ENCODE peak calls at places on chromosomes 4 and X, in seven cellular contexts. T, N, R, F, Z, I and S are unnamed samples.

GRCh38 chrX:69503835-69504625 is at the start of gene NALF2:
- DNase-seq in T (peak), N (peak), R (peak), F (peak), Z (peak), I (peak), S (no peak)

GRCh38 chr4:72997409-72997808 is 72.1 kb downstream of the COX18 start:
- DNase-seq in T (peak), N (no peak), R (no peak), F (peak), Z (no peak), I (no peak), S (peak)

GRCh38 chrX:67780694-67781109 is 236.9 kb downstream of the AR start:
- DNase-seq in T (no peak), N (no peak), R (no peak), F (peak), Z (peak), I (peak), S (peak)

GRCh38 chrX:149825424-149825823 is 43.7 kb downstream of the MAGEA9 start:
- DNase-seq in T (peak), N (peak), R (no peak), F (peak), Z (peak), I (no peak), S (peak)

GRCh38 chrX:18886005-18886343 is 97.9 kb downstream of the PHKA2 start:
- DNase-seq in T (peak), N (peak), R (no peak), F (no peak), Z (no peak), I (no peak), S (no peak)

GRCh38 chr4:64399313-64400109 is 9.7 kb downstream of the TECRL start:
- DNase-seq in T (no peak), N (no peak), R (no peak), F (no peak), Z (no peak), I (no peak), S (no peak)

GRCh38 chrX:20294957-20295356 is 28.2 kb upstream of the RPS6KA3 start:
- DNase-seq in T (no peak), N (no peak), R (no peak), F (no peak), Z (no peak), I (no peak), S (no peak)

GRCh38 chr4:183905081-183905592 is at the start of gene STOX2:
- DNase-seq in T (peak), N (peak), R (peak), F (peak), Z (peak), I (peak), S (peak)

GRCh38 chr4:45120163-45120562 is 393.8 kb upstream of the GNPDA2 start:
- DNase-seq in T (peak), N (peak), R (peak), F (no peak), Z (no peak), I (no peak), S (no peak)

GRCh38 chrX:10098235-10098819 is 58.4 kb upstream of the CLCN4 start:
- DNase-seq in T (no peak), N (no peak), R (no peak), F (no peak), Z (no peak), I (no peak), S (no peak)

GRCh38 chrX:24876782-24877315 is 138.9 kb downstream of the ARX start:
- DNase-seq in T (peak), N (peak), R (no peak), F (no peak), Z (no peak), I (no peak), S (no peak)

GRCh38 chr4:140246216-140246615 is 92.2 kb upstream of the MAML3 start:
- DNase-seq in T (no peak), N (no peak), R (no peak), F (no peak), Z (no peak), I (no peak), S (no peak)

GRCh38 chr4:101199507-101200285 is 147.6 kb downstream of the PPP3CA start:
- DNase-seq in T (peak), N (peak), R (no peak), F (no peak), Z (no peak), I (no peak), S (peak)

GRCh38 chr4:7034262-7035081 is 8.7 kb upstream of the TADA2B start:
- DNase-seq in T (peak), N (peak), R (peak), F (peak), Z (no peak), I (no peak), S (peak)

GRCh38 chrX:154374361-154375155 is at the start of gene FLNA:
- DNase-seq in T (peak), N (peak), R (peak), F (peak), Z (peak), I (no peak), S (peak)

GRCh38 chr4:1012031-1012739 is 759 bp downstream of the FGFRL1 start:
- DNase-seq in T (peak), N (peak), R (no peak), F (peak), Z (peak), I (no peak), S (peak)

GRCh38 chrX:7950865-7951264 is 23.7 kb upstream of the PNPLA4 start:
- DNase-seq in T (no peak), N (no peak), R (no peak), F (no peak), Z (no peak), I (no peak), S (no peak)

GRCh38 chr4:169900241-169900845 is 125.9 kb downstream of the MFAP3L start:
- DNase-seq in T (peak), N (no peak), R (no peak), F (no peak), Z (no peak), I (no peak), S (peak)

GRCh38 chr4:2364654-2365053 is 53.8 kb downstream of the ZFYVE28 start:
- DNase-seq in T (peak), N (peak), R (no peak), F (peak), Z (peak), I (peak), S (no peak)

GRCh38 chr4:152935138-152935537 is 985 bp upstream of the FHDC1 start:
- DNase-seq in T (peak), N (no peak), R (peak), F (no peak), Z (peak), I (no peak), S (no peak)

GRCh38 chr4:171650543-171650942 is 162.7 kb upstream of the GALNTL6 start:
- DNase-seq in T (no peak), N (no peak), R (no peak), F (no peak), Z (no peak), I (no peak), S (no peak)

GRCh38 chr4:8586671-8587468 is 5.7 kb upstream of the CPZ start:
- DNase-seq in T (peak), N (peak), R (no peak), F (no peak), Z (no peak), I (peak), S (no peak)

GRCh38 chrX:152259150-152259549 is 120.8 kb upstream of the MAGEA10 start:
- DNase-seq in T (no peak), N (no peak), R (no peak), F (no peak), Z (no peak), I (no peak), S (no peak)

GRCh38 chr4:52312722-52313121 is 261.6 kb downstream of the SPATA18 start:
- DNase-seq in T (no peak), N (peak), R (no peak), F (no peak), Z (no peak), I (no peak), S (no peak)

GRCh38 chr4:24287096-24287495 is 297.3 kb downstream of the DHX15 start:
- DNase-seq in T (no peak), N (no peak), R (no peak), F (no peak), Z (no peak), I (no peak), S (no peak)

GRCh38 chr4:40283968-40284367 is 51.2 kb upstream of the CHRNA9 start:
- DNase-seq in T (no peak), N (peak), R (no peak), F (no peak), Z (no peak), I (no peak), S (peak)

GRCh38 chr4:135319685-135320084 is 1118.1 kb upstream of the PABPC4L start:
- DNase-seq in T (peak), N (no peak), R (no peak), F (no peak), Z (no peak), I (no peak), S (peak)

GRCh38 chr4:108053281-108053701 is 63.6 kb downstream of the HADH start:
- DNase-seq in T (no peak), N (no peak), R (no peak), F (no peak), Z (no peak), I (no peak), S (peak)

GRCh38 chr4:112061418-112061817 is 83.8 kb upstream of the FAM241A start:
- DNase-seq in T (no peak), N (no peak), R (no peak), F (no peak), Z (no peak), I (no peak), S (no peak)

GRCh38 chr4:117793786-117794369 is 240.4 kb upstream of the NDST3 start:
- DNase-seq in T (no peak), N (peak), R (no peak), F (no peak), Z (no peak), I (no peak), S (no peak)

GRCh38 chr4:5998333-5998936 is 19.8 kb downstream of the C4orf50 start:
- DNase-seq in T (peak), N (peak), R (peak), F (peak), Z (peak), I (peak), S (peak)

GRCh38 chrX:137305404-137305803 is 260.5 kb upstream of the ZIC3 start:
- DNase-seq in T (no peak), N (no peak), R (no peak), F (no peak), Z (no peak), I (no peak), S (no peak)

GRCh38 chr4:91426725-91427124 is 877.0 kb upstream of the GRID2 start:
- DNase-seq in T (no peak), N (no peak), R (no peak), F (no peak), Z (no peak), I (no peak), S (no peak)

GRCh38 chrX:22486326-22486725 is 213.6 kb downstream of the CBLL2 start:
- DNase-seq in T (no peak), N (peak), R (no peak), F (no peak), Z (no peak), I (no peak), S (peak)

GRCh38 chrX:81866873-81867272 is 665.0 kb downstream of the SH3BGRL start:
- DNase-seq in T (no peak), N (no peak), R (no peak), F (no peak), Z (no peak), I (no peak), S (no peak)

GRCh38 chr4:2413821-2414610 is 4.4 kb downstream of the ZFYVE28 start:
- DNase-seq in T (peak), N (no peak), R (no peak), F (peak), Z (peak), I (peak), S (no peak)